ENCODE peak calls at places on chromosomes 4 and X, in six cellular contexts. M, T, C, J, U and R are unnamed samples.

GRCh38 chr4:13701937-13702446 is 74.5 kb upstream of the BOD1L1 start:
- DNase-seq in M (peak; percentile 5), T (peak; percentile 11), C (no peak), J (no peak), U (no peak), R (no peak)

GRCh38 chr4:52038109-52038912 is at the start of gene SGCB:
- DNase-seq in M (peak; percentile 3), T (no peak), C (peak; percentile 78), J (no peak), U (peak; percentile 66), R (peak; percentile 81)

GRCh38 chrX:72712094-72712755 is 1.9 kb downstream of the PHKA1 start:
- DNase-seq in M (no peak), T (peak; percentile 10), C (no peak), J (no peak), U (no peak), R (no peak)

GRCh38 chr4:183912585-183912984 is 7.5 kb downstream of the STOX2 start:
- DNase-seq in M (no peak), T (no peak), C (no peak), J (no peak), U (no peak), R (no peak)

GRCh38 chr4:52173470-52174055 is 122.5 kb downstream of the SPATA18 start:
- DNase-seq in M (no peak), T (no peak), C (no peak), J (no peak), U (no peak), R (no peak)

GRCh38 chr4:3253808-3254207 is 4.8 kb downstream of the MSANTD1 start:
- DNase-seq in M (no peak), T (no peak), C (no peak), J (no peak), U (no peak), R (no peak)

GRCh38 chr4:56979674-56980073 is 978 bp downstream of the POLR2B start:
- DNase-seq in M (no peak), T (peak; percentile 65), C (no peak), J (no peak), U (peak; percentile 71), R (peak; percentile 66)

GRCh38 chr4:145937021-145937861 is 1.4 kb downstream of the ZNF827 start:
- DNase-seq in M (no peak), T (peak; percentile 73), C (peak; percentile 77), J (no peak), U (peak; percentile 59), R (peak; percentile 86)

GRCh38 chr4:172692701-172693100 is 475.9 kb upstream of the GALNT7 start:
- DNase-seq in M (no peak), T (no peak), C (no peak), J (no peak), U (no peak), R (no peak)

GRCh38 chr4:137531951-137532868 is at the start of gene PCDH18:
- DNase-seq in M (peak; percentile 5), T (peak; percentile 96), C (no peak), J (peak; percentile 84), U (peak; percentile 38), R (peak; percentile 97)

GRCh38 chr4:10664408-10664807 is 20.2 kb downstream of the CLNK start:
- DNase-seq in M (no peak), T (peak; percentile 91), C (no peak), J (peak; percentile 46), U (no peak), R (no peak)

GRCh38 chr4:186808635-186809018 is 85.0 kb upstream of the FAT1 start:
- DNase-seq in M (no peak), T (peak; percentile 92), C (no peak), J (no peak), U (no peak), R (peak; percentile 61)

GRCh38 chr4:138727704-138728103 is 287.9 kb upstream of the NOCT start:
- DNase-seq in M (no peak), T (no peak), C (no peak), J (no peak), U (no peak), R (no peak)

GRCh38 chr4:169567916-169568315 is 44.5 kb downstream of the NEK1 start:
- DNase-seq in M (no peak), T (no peak), C (no peak), J (no peak), U (no peak), R (no peak)

GRCh38 chr4:1792832-1793495 is at the start of gene FGFR3:
- DNase-seq in M (no peak), T (no peak), C (peak; percentile 35), J (no peak), U (peak; percentile 12), R (peak; percentile 88)